ENCODE peak calls at places on chromosomes 3 and 15, in seven cellular contexts. One of them, this sample, is unnamed.

GRCh38 chr3:35659808-35660207 is 20.5 kb downstream of the ARPP21 start:
- DNase-seq in endothelial cell: no peak
- DNase-seq in heart left ventricle: no peak
- DNase-seq in CD8-positive, alpha-beta T cell: no peak
- DNase-seq in HepG2: peak; percentile 2
- DNase-seq in breast epithelium: no peak
- DNase-seq in natural killer cell: no peak
- DNase-seq in this sample: no peak

GRCh38 chr3:73225161-73225861 is 163.9 kb downstream of the EBLN2 start:
- DNase-seq in endothelial cell: no peak
- DNase-seq in breast epithelium: no peak
- DNase-seq in heart left ventricle: no peak
- DNase-seq in CD8-positive, alpha-beta T cell: no peak
- DNase-seq in natural killer cell: no peak
- DNase-seq in HepG2: no peak
- DNase-seq in this sample: no peak

GRCh38 chr3:190548031-190548656 is 34.3 kb downstream of the IL1RAP start:
- DNase-seq in breast epithelium: no peak
- DNase-seq in endothelial cell: no peak
- DNase-seq in natural killer cell: no peak
- DNase-seq in heart left ventricle: no peak
- DNase-seq in CD8-positive, alpha-beta T cell: no peak
- DNase-seq in HepG2: peak; percentile 94
- DNase-seq in this sample: no peak

GRCh38 chr15:59741274-59741906 is 52.3 kb upstream of the BNIP2 start:
- DNase-seq in endothelial cell: peak; percentile 25
- DNase-seq in natural killer cell: no peak
- DNase-seq in breast epithelium: no peak
- DNase-seq in HepG2: peak; percentile 18
- DNase-seq in CD8-positive, alpha-beta T cell: no peak
- DNase-seq in heart left ventricle: no peak
- DNase-seq in this sample: no peak

GRCh38 chr3:194707176-194707575 is 21.5 kb downstream of the FAM43A start:
- DNase-seq in endothelial cell: no peak
- DNase-seq in heart left ventricle: no peak
- DNase-seq in breast epithelium: no peak
- DNase-seq in CD8-positive, alpha-beta T cell: no peak
- DNase-seq in natural killer cell: no peak
- DNase-seq in HepG2: no peak
- DNase-seq in this sample: no peak

GRCh38 chr3:31880020-31880419 is 101.0 kb downstream of the OSBPL10 start:
- DNase-seq in CD8-positive, alpha-beta T cell: no peak
- DNase-seq in HepG2: peak; percentile 11
- DNase-seq in breast epithelium: no peak
- DNase-seq in endothelial cell: no peak
- DNase-seq in heart left ventricle: no peak
- DNase-seq in natural killer cell: no peak
- DNase-seq in this sample: no peak

GRCh38 chr3:69009559-69010410 is 3.7 kb downstream of the EOGT start:
- DNase-seq in HepG2: no peak
- DNase-seq in breast epithelium: peak; percentile 82
- DNase-seq in natural killer cell: no peak
- DNase-seq in CD8-positive, alpha-beta T cell: no peak
- DNase-seq in heart left ventricle: no peak
- DNase-seq in endothelial cell: peak; percentile 20
- DNase-seq in this sample: no peak

GRCh38 chr15:79455361-79455760 is 23.2 kb downstream of the MINAR1 start:
- DNase-seq in natural killer cell: no peak
- DNase-seq in heart left ventricle: no peak
- DNase-seq in breast epithelium: no peak
- DNase-seq in endothelial cell: no peak
- DNase-seq in CD8-positive, alpha-beta T cell: no peak
- DNase-seq in HepG2: no peak
- DNase-seq in this sample: no peak

GRCh38 chr15:76991741-76992645 is 2.9 kb upstream of the PSTPIP1 start:
- DNase-seq in heart left ventricle: no peak
- DNase-seq in endothelial cell: no peak
- DNase-seq in HepG2: no peak
- DNase-seq in CD8-positive, alpha-beta T cell: no peak
- DNase-seq in breast epithelium: no peak
- DNase-seq in natural killer cell: no peak
- DNase-seq in this sample: no peak

GRCh38 chr15:84749111-84749991 is 959 bp downstream of the ZNF592 start:
- DNase-seq in CD8-positive, alpha-beta T cell: peak; percentile 61
- DNase-seq in breast epithelium: peak; percentile 30
- DNase-seq in endothelial cell: peak; percentile 19
- DNase-seq in natural killer cell: peak; percentile 61
- DNase-seq in heart left ventricle: peak; percentile 56
- DNase-seq in HepG2: peak; percentile 56
- DNase-seq in this sample: no peak

GRCh38 chr3:183698318-183698731 is 728 bp downstream of the YEATS2 start:
- DNase-seq in natural killer cell: peak; percentile 25
- DNase-seq in heart left ventricle: peak; percentile 35
- DNase-seq in CD8-positive, alpha-beta T cell: peak; percentile 27
- DNase-seq in breast epithelium: no peak
- DNase-seq in endothelial cell: peak; percentile 40
- DNase-seq in HepG2: no peak
- DNase-seq in this sample: no peak

GRCh38 chr3:110576962-110577361 is 494.7 kb upstream of the NECTIN3 start:
- DNase-seq in breast epithelium: no peak
- DNase-seq in CD8-positive, alpha-beta T cell: no peak
- DNase-seq in heart left ventricle: no peak
- DNase-seq in natural killer cell: no peak
- DNase-seq in HepG2: no peak
- DNase-seq in endothelial cell: no peak
- DNase-seq in this sample: no peak

GRCh38 chr3:4394048-4394447 is 73.0 kb downstream of the SUMF1 start:
- DNase-seq in endothelial cell: no peak
- DNase-seq in HepG2: no peak
- DNase-seq in CD8-positive, alpha-beta T cell: peak; percentile 27
- DNase-seq in breast epithelium: no peak
- DNase-seq in heart left ventricle: no peak
- DNase-seq in natural killer cell: peak; percentile 38
- DNase-seq in this sample: no peak

GRCh38 chr3:112619295-112619694 is 21.6 kb downstream of the CCDC80 start:
- DNase-seq in CD8-positive, alpha-beta T cell: no peak
- DNase-seq in breast epithelium: no peak
- DNase-seq in natural killer cell: no peak
- DNase-seq in endothelial cell: no peak
- DNase-seq in HepG2: no peak
- DNase-seq in heart left ventricle: no peak
- DNase-seq in this sample: no peak

GRCh38 chr3:15781131-15781530 is 16.6 kb downstream of the ANKRD28 start:
- DNase-seq in endothelial cell: no peak
- DNase-seq in breast epithelium: no peak
- DNase-seq in HepG2: no peak
- DNase-seq in natural killer cell: no peak
- DNase-seq in heart left ventricle: no peak
- DNase-seq in CD8-positive, alpha-beta T cell: no peak
- DNase-seq in this sample: no peak

DNA sequence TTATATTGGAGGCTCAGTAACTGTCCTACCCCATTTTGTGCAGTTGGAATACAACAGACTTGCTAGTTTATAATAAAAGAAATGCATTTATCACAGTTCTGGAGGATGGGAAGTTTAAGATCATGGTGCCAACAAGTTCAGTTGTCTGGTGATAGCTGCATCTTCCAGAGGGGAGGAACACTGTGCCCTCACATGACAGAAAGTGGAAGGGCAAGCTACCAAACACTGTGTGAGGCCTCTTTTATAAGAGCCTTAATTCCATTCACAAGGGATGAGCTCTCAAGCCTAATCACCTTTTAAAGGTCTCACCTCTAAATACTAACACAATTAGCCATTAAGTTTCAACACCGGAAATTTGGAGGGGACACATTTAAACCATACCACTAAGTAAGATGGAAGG is 1073.9 kb downstream of the PLOD2 start:
- DNase-seq in breast epithelium: no peak
- DNase-seq in endothelial cell: no peak
- DNase-seq in HepG2: no peak
- DNase-seq in heart left ventricle: no peak
- DNase-seq in CD8-positive, alpha-beta T cell: no peak
- DNase-seq in natural killer cell: no peak
- DNase-seq in this sample: no peak
- TF ChIP-seq CTCF in breast epithelium: no peak
- TF ChIP-seq CTCF in endothelial cell: no peak
- TF ChIP-seq CTCF in HepG2: no peak
- TF ChIP-seq CTCF in heart left ventricle: no peak
- TF ChIP-seq CTCF in CD8-positive, alpha-beta T cell: no peak
- TF ChIP-seq CTCF in natural killer cell: no peak
- TF ChIP-seq CTCF in this sample: no peak

DNA sequence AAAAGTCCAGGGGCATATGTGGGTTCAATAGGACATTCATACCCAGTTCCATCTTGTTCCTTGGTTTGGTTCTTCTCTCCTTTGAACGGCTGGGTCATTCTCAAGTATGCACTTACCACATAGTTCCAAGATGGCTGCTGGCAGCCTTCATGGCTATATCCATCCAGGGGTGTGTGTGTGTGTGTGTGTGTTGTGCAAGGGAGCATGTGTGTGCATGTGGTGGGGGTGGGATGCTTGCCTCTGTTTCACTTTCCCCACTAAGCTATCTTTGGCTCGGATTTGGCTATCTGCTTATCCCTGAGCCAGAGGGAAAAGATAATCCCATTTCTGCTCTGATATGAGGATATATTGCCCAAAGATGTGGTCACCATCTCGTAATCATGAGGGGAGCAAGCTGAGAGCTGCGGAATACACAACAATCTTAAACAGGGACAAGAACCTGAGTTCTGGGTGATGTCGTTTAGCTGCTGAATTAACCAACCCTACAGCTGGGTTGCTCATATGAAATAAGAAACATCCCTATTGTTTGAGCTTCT is 26.2 kb downstream of the ANAPC13 start:
- DNase-seq in CD8-positive, alpha-beta T cell: no peak
- DNase-seq in breast epithelium: no peak
- DNase-seq in natural killer cell: no peak
- DNase-seq in heart left ventricle: no peak
- DNase-seq in endothelial cell: no peak
- DNase-seq in HepG2: no peak
- DNase-seq in this sample: no peak
- TF ChIP-seq CTCF in CD8-positive, alpha-beta T cell: no peak
- TF ChIP-seq CTCF in breast epithelium: no peak
- TF ChIP-seq CTCF in natural killer cell: no peak
- TF ChIP-seq CTCF in heart left ventricle: no peak
- TF ChIP-seq CTCF in endothelial cell: no peak
- TF ChIP-seq CTCF in HepG2: no peak
- TF ChIP-seq CTCF in this sample: no peak

GRCh38 chr3:10744098-10744465 is 71.9 kb upstream of the SLC6A11 start:
- DNase-seq in endothelial cell: peak; percentile 37
- DNase-seq in breast epithelium: no peak
- DNase-seq in natural killer cell: no peak
- DNase-seq in heart left ventricle: no peak
- DNase-seq in HepG2: peak; percentile 6
- DNase-seq in CD8-positive, alpha-beta T cell: no peak
- DNase-seq in this sample: no peak
- TF ChIP-seq CTCF in endothelial cell: no peak
- TF ChIP-seq CTCF in breast epithelium: no peak
- TF ChIP-seq CTCF in natural killer cell: no peak
- TF ChIP-seq CTCF in heart left ventricle: no peak
- TF ChIP-seq CTCF in HepG2: peak; percentile 77
- TF ChIP-seq CTCF in CD8-positive, alpha-beta T cell: no peak
- TF ChIP-seq CTCF in this sample: peak; percentile 28

GRCh38 chr3:47250309-47251060 is 32.1 kb downstream of the KIF9 start:
- DNase-seq in HepG2: peak; percentile 60
- DNase-seq in heart left ventricle: peak; percentile 62
- DNase-seq in CD8-positive, alpha-beta T cell: no peak
- DNase-seq in natural killer cell: no peak
- DNase-seq in breast epithelium: no peak
- DNase-seq in endothelial cell: peak; percentile 45
- DNase-seq in this sample: no peak
- TF ChIP-seq CTCF in HepG2: peak; percentile 82
- TF ChIP-seq CTCF in heart left ventricle: peak; percentile 51
- TF ChIP-seq CTCF in CD8-positive, alpha-beta T cell: no peak
- TF ChIP-seq CTCF in natural killer cell: no peak
- TF ChIP-seq CTCF in breast epithelium: peak; percentile 18
- TF ChIP-seq CTCF in endothelial cell: no peak
- TF ChIP-seq CTCF in this sample: peak; percentile 40

GRCh38 chr3:114290911-114291901 is 2.6 kb upstream of the TIGIT start:
- DNase-seq in natural killer cell: peak; percentile 86
- DNase-seq in endothelial cell: peak; percentile 90
- DNase-seq in breast epithelium: peak; percentile 35
- DNase-seq in CD8-positive, alpha-beta T cell: peak; percentile 91
- DNase-seq in HepG2: peak; percentile 54
- DNase-seq in heart left ventricle: peak; percentile 42
- DNase-seq in this sample: peak; percentile 72
- TF ChIP-seq CTCF in natural killer cell: peak; percentile 95
- TF ChIP-seq CTCF in endothelial cell: peak; percentile 96
- TF ChIP-seq CTCF in breast epithelium: peak; percentile 47
- TF ChIP-seq CTCF in CD8-positive, alpha-beta T cell: peak; percentile 87
- TF ChIP-seq CTCF in HepG2: peak; percentile 89
- TF ChIP-seq CTCF in heart left ventricle: peak; percentile 64
- TF ChIP-seq CTCF in this sample: peak; percentile 68

GRCh38 chr3:25137606-25138005 is 290.5 kb upstream of the RARB start:
- DNase-seq in heart left ventricle: no peak
- DNase-seq in CD8-positive, alpha-beta T cell: no peak
- DNase-seq in HepG2: no peak
- DNase-seq in natural killer cell: no peak
- DNase-seq in endothelial cell: no peak
- DNase-seq in breast epithelium: no peak
- DNase-seq in this sample: no peak
- TF ChIP-seq CTCF in heart left ventricle: no peak
- TF ChIP-seq CTCF in CD8-positive, alpha-beta T cell: no peak
- TF ChIP-seq CTCF in HepG2: no peak
- TF ChIP-seq CTCF in natural killer cell: no peak
- TF ChIP-seq CTCF in endothelial cell: no peak
- TF ChIP-seq CTCF in breast epithelium: no peak
- TF ChIP-seq CTCF in this sample: no peak

This sample was measured in neural crest cell.